ENCODE peak calls at places on chromosome 17, in five cellular contexts. A, S, M, Z and Q are unnamed samples.

GRCh38 chr17:20173091-20173490 is 163.9 kb downstream of the SPECC1 start:
- DNase-seq in A (no peak), S (no peak), M (no peak), Z (no peak), Q (no peak)

GRCh38 chr17:2089021-2089422 is 34.1 kb downstream of the HIC1 start:
- DNase-seq in A (no peak), S (no peak), M (peak; percentile 21), Z (no peak), Q (peak; percentile 73)

GRCh38 chr17:74332017-74332650 is 6.1 kb downstream of the KIF19 start:
- DNase-seq in A (no peak), S (no peak), M (no peak), Z (no peak), Q (no peak)

GRCh38 chr17:45325810-45326209 is 9.0 kb upstream of the MAP3K14 start:
- DNase-seq in A (no peak), S (no peak), M (no peak), Z (no peak), Q (no peak)

GRCh38 chr17:15893333-15894024 is 51.5 kb upstream of the ADORA2B start:
- DNase-seq in A (peak; percentile 58), S (no peak), M (no peak), Z (no peak), Q (peak; percentile 65)

GRCh38 chr17:77258638-77259037 is 117.9 kb downstream of the SEC14L1 start:
- DNase-seq in A (no peak), S (no peak), M (no peak), Z (no peak), Q (no peak)

GRCh38 chr17:41284043-41284442 is 8.5 kb downstream of the KRTAP9-7 start:
- DNase-seq in A (no peak), S (no peak), M (peak; percentile 0), Z (no peak), Q (peak; percentile 41)

GRCh38 chr17:78759203-78759968 is 22.7 kb downstream of the CYTH1 start:
- DNase-seq in A (no peak), S (no peak), M (no peak), Z (peak; percentile 58), Q (peak; percentile 43)

GRCh38 chr17:49820773-49821172 is 27.1 kb downstream of the TAC4 start:
- DNase-seq in A (no peak), S (no peak), M (no peak), Z (no peak), Q (no peak)

GRCh38 chr17:46782250-46782953 is 36.1 kb downstream of the WNT3 start:
- DNase-seq in A (peak; percentile 67), S (no peak), M (peak; percentile 79), Z (peak; percentile 82), Q (no peak)

GRCh38 chr17:19388791-19389190 is 1.8 kb upstream of the MFAP4 start:
- DNase-seq in A (no peak), S (no peak), M (no peak), Z (no peak), Q (peak; percentile 37)

GRCh38 chr17:79979841-79980215 is 55.8 kb downstream of the TBC1D16 start:
- DNase-seq in A (no peak), S (no peak), M (no peak), Z (peak; percentile 13), Q (no peak)
- TF ChIP-seq RCOR1 in A (no peak), S (no peak), M (no peak), Z (no peak), Q (no peak)

GRCh38 chr17:33267279-33267790 is 25.8 kb downstream of the ASIC2 start:
- DNase-seq in A (peak; percentile 71), S (no peak), M (no peak), Z (no peak), Q (peak; percentile 94)

GRCh38 chr17:33269337-33270060 is 23.6 kb downstream of the ASIC2 start:
- DNase-seq in A (no peak), S (no peak), M (no peak), Z (no peak), Q (no peak)

GRCh38 chr17:33266611-33267010 is 26.5 kb downstream of the ASIC2 start:
- DNase-seq in A (no peak), S (no peak), M (no peak), Z (no peak), Q (no peak)

GRCh38 chr17:33267881-33268548 is 25.1 kb downstream of the ASIC2 start:
- DNase-seq in A (no peak), S (no peak), M (no peak), Z (no peak), Q (no peak)

DNA sequence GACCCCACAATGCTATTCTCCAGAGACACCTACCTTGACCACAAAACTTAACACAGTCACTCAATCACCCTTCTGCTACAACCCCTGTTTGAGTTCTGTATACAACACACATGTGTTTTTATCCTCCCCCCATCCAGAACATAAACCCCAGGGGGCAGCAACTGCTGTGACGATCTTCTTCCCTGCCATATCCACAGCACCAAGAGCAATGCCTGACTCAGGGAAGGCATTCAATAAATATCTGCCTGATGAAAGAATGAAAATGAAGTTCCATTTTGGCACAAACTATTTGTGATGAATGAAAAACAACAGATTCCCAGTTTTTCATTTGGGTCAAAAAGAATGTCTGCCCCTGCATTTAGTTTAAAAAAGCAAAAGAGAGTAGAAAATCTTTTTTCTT is 27.0 kb downstream of the ASIC2 start:
- DNase-seq in A (no peak), S (no peak), M (no peak), Z (no peak), Q (peak; percentile 26)
- TF ChIP-seq RCOR1 in A (no peak), S (no peak), M (no peak), Z (no peak), Q (no peak)

GRCh38 chr17:10019941-10020403 is 114.9 kb upstream of the RCVRN start:
- DNase-seq in A (no peak), S (no peak), M (no peak), Z (no peak), Q (no peak)

GRCh38 chr17:10021239-10021638 is 116.2 kb upstream of the RCVRN start:
- DNase-seq in A (no peak), S (no peak), M (no peak), Z (no peak), Q (peak; percentile 20)

GRCh38 chr17:10022416-10022815 is 117.3 kb upstream of the RCVRN start:
- DNase-seq in A (no peak), S (no peak), M (no peak), Z (no peak), Q (no peak)

GRCh38 chr17:10013360-10014112 is 108.5 kb upstream of the RCVRN start:
- DNase-seq in A (no peak), S (peak; percentile 61), M (no peak), Z (no peak), Q (peak; percentile 66)

DNA sequence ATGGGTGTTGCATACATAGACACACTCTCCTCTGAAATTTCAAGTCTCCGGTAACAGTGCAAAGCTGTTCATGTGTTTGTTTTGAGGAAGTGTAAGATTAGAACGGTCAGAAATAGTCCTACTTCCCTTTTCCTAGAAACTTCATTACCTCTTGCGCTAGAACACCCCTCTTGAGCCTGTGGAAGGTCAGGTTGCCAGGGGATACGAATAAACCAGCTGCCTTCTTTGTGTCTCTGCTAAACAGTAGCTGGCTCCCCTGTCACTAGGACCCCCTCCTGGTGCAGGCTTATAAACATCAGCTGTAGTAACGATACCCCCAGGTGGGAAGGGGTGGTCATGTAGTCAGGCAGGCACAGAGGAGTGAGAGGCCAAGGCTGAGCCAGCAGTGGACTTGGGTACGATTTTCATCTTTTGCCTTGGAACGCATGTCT is 113.4 kb upstream of the RCVRN start:
- DNase-seq in A (no peak), S (peak; percentile 56), M (no peak), Z (no peak), Q (no peak)
- TF ChIP-seq RCOR1 in A (no peak), S (no peak), M (no peak), Z (no peak), Q (no peak)

DNA sequence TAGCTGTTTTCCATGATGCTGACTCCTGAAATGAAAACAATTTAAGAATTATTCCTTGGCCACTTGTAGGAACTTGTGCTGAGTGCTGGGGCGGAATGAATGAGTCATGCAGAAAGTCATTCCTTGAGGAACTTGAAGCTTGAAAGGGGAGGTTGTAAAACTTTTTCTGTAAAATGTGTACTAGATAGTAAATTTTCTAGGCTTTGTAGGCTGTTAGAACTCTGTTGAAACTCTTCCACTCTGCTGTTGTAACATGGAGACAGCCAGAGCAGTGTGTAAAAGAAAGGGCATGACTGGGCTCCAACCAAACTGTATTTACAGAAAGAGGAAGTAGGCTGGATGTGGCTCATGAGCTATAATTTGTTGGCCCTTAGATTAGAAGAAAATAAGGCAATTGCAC is 46.1 kb downstream of the ABCA8 start:
- DNase-seq in A (peak; percentile 51), S (peak; percentile 16), M (peak; percentile 8), Z (no peak), Q (peak; percentile 93)
- TF ChIP-seq RCOR1 in A (no peak), S (no peak), M (no peak), Z (no peak), Q (no peak)

GRCh38 chr17:64120159-64120558 is 9.8 kb downstream of the ERN1 start:
- DNase-seq in A (no peak), S (no peak), M (no peak), Z (no peak), Q (no peak)
- TF ChIP-seq RCOR1 in A (no peak), S (no peak), M (no peak), Z (no peak), Q (no peak)

DNA sequence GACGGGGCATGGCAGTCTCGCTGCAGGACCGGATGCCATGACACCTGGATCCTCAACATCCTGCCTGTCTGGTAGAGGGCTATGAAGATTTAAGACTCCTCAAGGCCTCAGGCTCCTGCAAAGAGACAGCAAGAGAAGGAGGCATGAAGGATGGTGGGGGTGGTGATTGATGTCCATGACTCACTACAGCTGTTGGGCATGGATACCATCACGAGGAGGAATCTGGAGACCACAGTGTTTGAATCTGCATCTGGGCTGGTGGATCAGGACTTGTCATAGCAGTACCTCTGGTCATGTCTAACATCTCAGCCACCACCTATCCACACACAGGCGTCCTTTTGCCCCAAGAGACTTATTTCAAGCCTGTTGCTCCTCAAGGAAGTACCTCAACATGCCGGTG is 50.2 kb upstream of the WSCD1 start:
- DNase-seq in A (no peak), S (no peak), M (no peak), Z (no peak), Q (no peak)
- TF ChIP-seq RCOR1 in A (no peak), S (no peak), M (no peak), Z (no peak), Q (no peak)

GRCh38 chr17:38921756-38922411 is 3.5 kb upstream of the LASP1NB start:
- DNase-seq in A (no peak), S (no peak), M (peak; percentile 5), Z (no peak), Q (no peak)
- TF ChIP-seq RCOR1 in A (no peak), S (no peak), M (no peak), Z (no peak), Q (no peak)

DNA sequence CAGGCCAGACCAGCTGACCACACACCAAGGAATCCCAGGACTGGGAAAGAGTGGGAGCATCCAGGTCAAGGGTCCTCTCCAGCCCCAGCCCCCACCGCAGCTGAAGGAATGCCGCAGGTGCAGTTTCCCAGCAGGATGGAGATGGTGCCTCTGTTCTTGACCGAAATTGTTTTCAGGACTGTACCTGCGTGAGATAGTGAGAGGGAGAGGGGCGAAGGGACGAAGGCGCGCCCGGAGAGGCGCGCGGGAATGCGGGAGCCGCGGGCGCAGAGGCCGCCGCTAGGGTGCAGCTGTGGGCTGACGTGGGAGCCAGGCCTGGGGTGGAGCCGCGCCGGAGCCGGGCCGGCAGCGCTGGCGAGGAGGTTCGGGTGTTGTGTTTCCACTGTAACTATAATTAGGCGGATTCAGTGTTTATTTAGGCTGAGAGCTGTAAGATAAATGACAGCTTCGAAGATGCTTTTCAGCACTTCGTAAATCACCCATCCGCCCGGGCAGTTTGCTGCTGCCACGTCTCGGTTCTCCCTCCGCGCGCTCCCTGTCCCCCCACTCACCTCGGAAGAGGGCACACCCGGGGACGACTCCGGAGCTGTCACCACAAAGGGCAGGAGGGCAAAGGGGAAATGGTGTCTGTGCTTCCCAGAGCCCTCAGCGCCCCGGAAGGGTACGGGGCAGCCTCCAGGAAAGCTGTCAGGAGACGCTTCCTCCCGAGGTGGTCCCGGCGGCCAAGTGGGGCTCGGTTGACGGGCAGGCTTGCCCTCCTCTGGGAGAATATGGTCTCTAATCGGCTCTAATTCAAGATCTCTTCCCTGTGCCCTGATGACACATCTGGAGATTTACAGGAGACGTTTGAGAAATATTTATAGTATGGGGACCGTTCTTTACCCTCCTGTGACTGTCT is 38.2 kb downstream of the HOXB1 start:
- DNase-seq in A (peak; percentile 66), S (no peak), M (peak; percentile 87), Z (peak; percentile 81), Q (peak; percentile 74)
- TF ChIP-seq RCOR1 in A (no peak), S (no peak), M (no peak), Z (no peak), Q (no peak)